ENCODE peak calls at places on chromosomes 11 and 22, in nine cellular contexts. One of them, this sample, is unnamed.

GRCh38 chr22:47201186-47201995 is 438.9 kb downstream of the TBC1D22A start:
- DNase-seq in OCI-LY7: no peak
- DNase-seq in GM23248: no peak
- DNase-seq in SK-N-SH: no peak
- DNase-seq in HCT116: no peak
- DNase-seq in neural progenitor cell: no peak
- DNase-seq in GM23338: no peak
- DNase-seq in hepatocyte: no peak
- DNase-seq in PC-3: no peak
- DNase-seq in this sample: no peak

GRCh38 chr11:132024587-132025295 is 654.3 kb downstream of the NTM start:
- DNase-seq in OCI-LY7: no peak
- DNase-seq in PC-3: peak; percentile 84
- DNase-seq in hepatocyte: no peak
- DNase-seq in neural progenitor cell: no peak
- DNase-seq in SK-N-SH: no peak
- DNase-seq in HCT116: no peak
- DNase-seq in GM23248: peak; percentile 83
- DNase-seq in GM23338: no peak
- DNase-seq in this sample: no peak

GRCh38 chr11:130063398-130063797 is 6.3 kb upstream of the APLP2 start:
- DNase-seq in hepatocyte: no peak
- DNase-seq in PC-3: no peak
- DNase-seq in SK-N-SH: no peak
- DNase-seq in neural progenitor cell: no peak
- DNase-seq in GM23248: no peak
- DNase-seq in HCT116: no peak
- DNase-seq in GM23338: no peak
- DNase-seq in OCI-LY7: no peak
- DNase-seq in this sample: no peak

GRCh38 chr22:49236541-49237075 is 591.1 kb downstream of the BRD1 start:
- DNase-seq in OCI-LY7: no peak
- DNase-seq in PC-3: no peak
- DNase-seq in GM23248: no peak
- DNase-seq in GM23338: no peak
- DNase-seq in SK-N-SH: no peak
- DNase-seq in hepatocyte: no peak
- DNase-seq in HCT116: no peak
- DNase-seq in neural progenitor cell: no peak
- DNase-seq in this sample: no peak

GRCh38 chr11:124177344-124177743 is 5.8 kb upstream of the OR10D3 start:
- DNase-seq in OCI-LY7: no peak
- DNase-seq in SK-N-SH: no peak
- DNase-seq in PC-3: no peak
- DNase-seq in HCT116: no peak
- DNase-seq in hepatocyte: no peak
- DNase-seq in neural progenitor cell: no peak
- DNase-seq in GM23338: no peak
- DNase-seq in GM23248: no peak
- DNase-seq in this sample: no peak

GRCh38 chr22:38069372-38070249 is 12.4 kb downstream of the PICK1 start:
- DNase-seq in neural progenitor cell: peak; percentile 73
- DNase-seq in GM23248: peak; percentile 21
- DNase-seq in SK-N-SH: peak; percentile 55
- DNase-seq in PC-3: no peak
- DNase-seq in hepatocyte: peak; percentile 62
- DNase-seq in GM23338: peak; percentile 58
- DNase-seq in HCT116: no peak
- DNase-seq in OCI-LY7: peak; percentile 15
- DNase-seq in this sample: peak; percentile 97

GRCh38 chr11:2806351-2807058 is 79.1 kb downstream of the CDKN1C start:
- DNase-seq in GM23338: no peak
- DNase-seq in PC-3: no peak
- DNase-seq in neural progenitor cell: peak; percentile 35
- DNase-seq in hepatocyte: no peak
- DNase-seq in SK-N-SH: no peak
- DNase-seq in GM23248: no peak
- DNase-seq in HCT116: no peak
- DNase-seq in OCI-LY7: no peak
- DNase-seq in this sample: no peak

GRCh38 chr11:126596474-126596873 is 241.0 kb downstream of the ST3GAL4 start:
- DNase-seq in hepatocyte: no peak
- DNase-seq in PC-3: no peak
- DNase-seq in OCI-LY7: no peak
- DNase-seq in GM23338: no peak
- DNase-seq in GM23248: no peak
- DNase-seq in neural progenitor cell: no peak
- DNase-seq in SK-N-SH: no peak
- DNase-seq in HCT116: no peak
- DNase-seq in this sample: no peak

GRCh38 chr11:47591764-47592163 is 2.4 kb downstream of the C1QTNF4 start:
- DNase-seq in PC-3: no peak
- DNase-seq in GM23248: no peak
- DNase-seq in SK-N-SH: no peak
- DNase-seq in neural progenitor cell: peak; percentile 14
- DNase-seq in OCI-LY7: no peak
- DNase-seq in GM23338: no peak
- DNase-seq in HCT116: no peak
- DNase-seq in hepatocyte: no peak
- DNase-seq in this sample: no peak

GRCh38 chr11:116427903-116428637 is 344.7 kb downstream of the BUD13 start:
- DNase-seq in SK-N-SH: peak; percentile 88
- DNase-seq in HCT116: no peak
- DNase-seq in neural progenitor cell: peak; percentile 32
- DNase-seq in GM23248: no peak
- DNase-seq in GM23338: no peak
- DNase-seq in OCI-LY7: no peak
- DNase-seq in PC-3: peak; percentile 15
- DNase-seq in hepatocyte: peak; percentile 19
- DNase-seq in this sample: no peak

GRCh38 chr11:85464283-85464682 is 162.9 kb downstream of the DLG2 start:
- DNase-seq in GM23338: peak; percentile 52
- DNase-seq in PC-3: no peak
- DNase-seq in hepatocyte: no peak
- DNase-seq in SK-N-SH: no peak
- DNase-seq in OCI-LY7: no peak
- DNase-seq in GM23248: no peak
- DNase-seq in neural progenitor cell: peak; percentile 8
- DNase-seq in HCT116: no peak
- DNase-seq in this sample: no peak

GRCh38 chr11:68946416-68947090 is 34.2 kb downstream of the MRGPRD start:
- DNase-seq in HCT116: no peak
- DNase-seq in OCI-LY7: no peak
- DNase-seq in neural progenitor cell: no peak
- DNase-seq in hepatocyte: peak; percentile 50
- DNase-seq in PC-3: peak; percentile 12
- DNase-seq in SK-N-SH: peak; percentile 26
- DNase-seq in GM23338: no peak
- DNase-seq in GM23248: peak; percentile 93
- DNase-seq in this sample: no peak

GRCh38 chr11:79708319-79708928 is 267.6 kb upstream of the TENM4 start:
- DNase-seq in GM23248: peak; percentile 43
- DNase-seq in neural progenitor cell: peak; percentile 72
- DNase-seq in HCT116: no peak
- DNase-seq in hepatocyte: peak; percentile 63
- DNase-seq in SK-N-SH: peak; percentile 29
- DNase-seq in PC-3: peak; percentile 72
- DNase-seq in GM23338: peak; percentile 79
- DNase-seq in OCI-LY7: peak; percentile 19
- DNase-seq in this sample: peak; percentile 61

GRCh38 chr11:73870261-73870660 is 6.4 kb downstream of the COA4 start:
- DNase-seq in neural progenitor cell: no peak
- DNase-seq in GM23248: no peak
- DNase-seq in OCI-LY7: no peak
- DNase-seq in GM23338: no peak
- DNase-seq in SK-N-SH: no peak
- DNase-seq in PC-3: no peak
- DNase-seq in HCT116: no peak
- DNase-seq in hepatocyte: no peak
- DNase-seq in this sample: no peak

GRCh38 chr11:446886-447285 is 3.2 kb upstream of the PTDSS2 start:
- DNase-seq in PC-3: no peak
- DNase-seq in HCT116: no peak
- DNase-seq in SK-N-SH: no peak
- DNase-seq in GM23338: no peak
- DNase-seq in GM23248: no peak
- DNase-seq in neural progenitor cell: no peak
- DNase-seq in OCI-LY7: peak; percentile 24
- DNase-seq in hepatocyte: peak; percentile 22
- DNase-seq in this sample: no peak

GRCh38 chr11:108854366-108854765 is 189.5 kb downstream of the DDX10 start:
- DNase-seq in GM23248: peak; percentile 27
- DNase-seq in OCI-LY7: peak; percentile 52
- DNase-seq in SK-N-SH: no peak
- DNase-seq in hepatocyte: no peak
- DNase-seq in neural progenitor cell: no peak
- DNase-seq in PC-3: no peak
- DNase-seq in HCT116: no peak
- DNase-seq in GM23338: no peak
- DNase-seq in this sample: peak; percentile 83

GRCh38 chr11:102115557-102115956 is 5.3 kb downstream of the YAP1 start:
- DNase-seq in SK-N-SH: no peak
- DNase-seq in PC-3: peak; percentile 81
- DNase-seq in HCT116: no peak
- DNase-seq in hepatocyte: peak; percentile 79
- DNase-seq in OCI-LY7: no peak
- DNase-seq in neural progenitor cell: peak; percentile 78
- DNase-seq in GM23338: peak; percentile 62
- DNase-seq in GM23248: peak; percentile 63
- DNase-seq in this sample: no peak

GRCh38 chr11:134727204-134727603 is 315.2 kb upstream of the B3GAT1 start:
- DNase-seq in GM23248: no peak
- DNase-seq in OCI-LY7: no peak
- DNase-seq in GM23338: no peak
- DNase-seq in hepatocyte: no peak
- DNase-seq in HCT116: peak; percentile 10
- DNase-seq in neural progenitor cell: no peak
- DNase-seq in PC-3: no peak
- DNase-seq in SK-N-SH: no peak
- DNase-seq in this sample: no peak

DNA sequence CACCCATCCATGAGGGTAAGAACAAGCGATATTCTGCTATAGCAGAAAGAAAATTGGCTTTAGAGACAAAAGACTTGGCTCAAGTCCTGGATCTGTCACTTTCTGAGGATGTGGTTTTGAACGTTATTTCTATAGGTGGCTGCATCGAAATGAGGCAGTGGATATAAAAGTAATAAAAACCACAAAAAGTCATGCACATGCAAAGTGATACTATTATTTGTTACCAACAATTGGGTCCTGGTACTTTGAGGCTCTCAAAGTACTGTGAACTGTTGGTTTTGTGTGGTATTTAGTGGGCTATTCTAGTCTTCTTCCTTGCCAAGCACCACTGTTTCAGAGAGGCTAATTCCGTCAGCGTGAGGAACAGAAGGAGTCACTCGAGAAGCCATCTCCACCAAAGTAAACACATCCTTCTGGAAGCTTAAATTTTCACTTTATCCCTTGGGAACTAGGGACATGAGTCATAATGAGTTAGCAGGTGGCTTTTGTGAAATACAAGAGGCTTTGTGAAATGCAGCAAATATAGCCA is 13.1 kb downstream of the UBASH3B start:
- DNase-seq in neural progenitor cell: no peak
- DNase-seq in hepatocyte: no peak
- DNase-seq in HCT116: peak; percentile 34
- DNase-seq in GM23338: no peak
- DNase-seq in SK-N-SH: no peak
- DNase-seq in GM23248: peak; percentile 54
- DNase-seq in PC-3: peak; percentile 97
- DNase-seq in OCI-LY7: peak; percentile 87
- DNase-seq in this sample: no peak
- TF ChIP-seq EZH2phosphoT487 in neural progenitor cell: no peak
- TF ChIP-seq EZH2phosphoT487 in hepatocyte: no peak
- TF ChIP-seq EZH2phosphoT487 in HCT116: no peak
- TF ChIP-seq EZH2phosphoT487 in GM23338: no peak
- TF ChIP-seq EZH2phosphoT487 in SK-N-SH: no peak
- TF ChIP-seq EZH2phosphoT487 in GM23248: no peak
- TF ChIP-seq EZH2phosphoT487 in PC-3: no peak
- TF ChIP-seq EZH2phosphoT487 in OCI-LY7: no peak
- TF ChIP-seq EZH2phosphoT487 in this sample: no peak

GRCh38 chr22:32476286-32476685 is 1.7 kb downstream of the FBXO7 start:
- DNase-seq in SK-N-SH: no peak
- DNase-seq in hepatocyte: no peak
- DNase-seq in GM23338: no peak
- DNase-seq in neural progenitor cell: no peak
- DNase-seq in HCT116: no peak
- DNase-seq in PC-3: no peak
- DNase-seq in OCI-LY7: no peak
- DNase-seq in GM23248: peak; percentile 35
- DNase-seq in this sample: peak; percentile 55
- TF ChIP-seq EZH2phosphoT487 in SK-N-SH: no peak
- TF ChIP-seq EZH2phosphoT487 in hepatocyte: no peak
- TF ChIP-seq EZH2phosphoT487 in GM23338: no peak
- TF ChIP-seq EZH2phosphoT487 in neural progenitor cell: no peak
- TF ChIP-seq EZH2phosphoT487 in HCT116: no peak
- TF ChIP-seq EZH2phosphoT487 in PC-3: no peak
- TF ChIP-seq EZH2phosphoT487 in OCI-LY7: no peak
- TF ChIP-seq EZH2phosphoT487 in GM23248: no peak
- TF ChIP-seq EZH2phosphoT487 in this sample: no peak

GRCh38 chr22:27749597-27750225 is 51.8 kb downstream of the MN1 start:
- DNase-seq in GM23248: peak; percentile 78
- DNase-seq in OCI-LY7: no peak
- DNase-seq in neural progenitor cell: peak; percentile 69
- DNase-seq in GM23338: peak; percentile 59
- DNase-seq in hepatocyte: peak; percentile 70
- DNase-seq in PC-3: no peak
- DNase-seq in SK-N-SH: no peak
- DNase-seq in HCT116: no peak
- DNase-seq in this sample: no peak
- TF ChIP-seq EZH2phosphoT487 in GM23248: no peak
- TF ChIP-seq EZH2phosphoT487 in OCI-LY7: no peak
- TF ChIP-seq EZH2phosphoT487 in neural progenitor cell: no peak
- TF ChIP-seq EZH2phosphoT487 in GM23338: no peak
- TF ChIP-seq EZH2phosphoT487 in hepatocyte: no peak
- TF ChIP-seq EZH2phosphoT487 in PC-3: no peak
- TF ChIP-seq EZH2phosphoT487 in SK-N-SH: no peak
- TF ChIP-seq EZH2phosphoT487 in HCT116: no peak
- TF ChIP-seq EZH2phosphoT487 in this sample: no peak

DNA sequence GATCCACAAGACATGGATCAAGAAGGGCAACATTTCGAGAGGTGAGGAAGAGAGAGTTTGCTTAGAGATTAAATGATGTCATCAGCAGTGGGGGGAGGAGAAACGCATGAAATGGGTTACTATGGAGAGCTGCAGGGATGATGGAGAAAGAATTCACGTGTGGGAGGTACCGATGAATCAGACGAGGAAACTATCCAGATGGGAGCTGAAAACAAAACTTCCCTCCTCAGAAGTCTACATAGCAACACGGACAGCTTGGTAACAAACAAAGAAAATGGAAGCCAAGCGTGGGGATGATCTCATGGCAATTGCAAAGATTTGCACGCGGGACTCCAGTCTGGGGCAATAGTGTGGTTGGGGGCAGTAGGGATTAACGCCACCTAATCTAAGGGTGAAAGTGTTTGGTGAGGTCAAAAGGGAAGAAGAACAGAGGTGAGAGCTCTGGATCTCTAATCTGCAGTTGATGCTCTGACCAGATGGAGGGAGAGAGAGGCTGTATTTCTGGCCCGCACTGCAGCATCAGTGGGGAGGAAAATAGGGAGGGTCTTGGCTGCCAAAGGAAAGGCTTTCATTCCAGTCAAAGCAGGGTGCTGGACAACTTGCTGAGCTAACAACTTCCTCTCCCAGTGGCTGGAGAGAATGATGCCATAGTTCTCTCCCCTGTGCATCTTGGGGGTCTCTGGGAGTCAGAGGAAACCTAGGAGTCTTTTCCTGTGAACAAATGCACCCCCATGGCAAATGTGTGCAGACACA is 43.4 kb upstream of the CSNK2A3 start:
- DNase-seq in OCI-LY7: no peak
- DNase-seq in HCT116: no peak
- DNase-seq in GM23248: peak; percentile 98
- DNase-seq in hepatocyte: peak; percentile 31
- DNase-seq in SK-N-SH: no peak
- DNase-seq in GM23338: no peak
- DNase-seq in PC-3: no peak
- DNase-seq in neural progenitor cell: no peak
- DNase-seq in this sample: no peak
- TF ChIP-seq EZH2phosphoT487 in OCI-LY7: no peak
- TF ChIP-seq EZH2phosphoT487 in HCT116: no peak
- TF ChIP-seq EZH2phosphoT487 in GM23248: no peak
- TF ChIP-seq EZH2phosphoT487 in hepatocyte: no peak
- TF ChIP-seq EZH2phosphoT487 in SK-N-SH: no peak
- TF ChIP-seq EZH2phosphoT487 in GM23338: no peak
- TF ChIP-seq EZH2phosphoT487 in PC-3: no peak
- TF ChIP-seq EZH2phosphoT487 in neural progenitor cell: no peak
- TF ChIP-seq EZH2phosphoT487 in this sample: no peak